ENCODE peak calls at places on chromosomes 4 and X, in eight cellular contexts. A, E, D, X, T, C, N and Y are unnamed samples.

GRCh38 chr4:100317032-100317864 is 127.0 kb upstream of the DDIT4L start:
- DNase-seq in X (no peak), E (no peak), N (no peak), C (no peak), A (no peak), T (no peak), D (no peak), Y (no peak)

GRCh38 chrX:107447642-107448041 is 1.8 kb upstream of the FRMPD3 start:
- DNase-seq in N (no peak), D (no peak), X (no peak), A (no peak), C (no peak), E (no peak), T (no peak), Y (no peak)

GRCh38 chrX:40521868-40522450 is 58.8 kb upstream of the ATP6AP2 start:
- DNase-seq in X (no peak), T (no peak), D (no peak), A (no peak), N (no peak), C (no peak), E (no peak), Y (no peak)

GRCh38 chrX:70423937-70424336 is 823 bp downstream of the GDPD2 start:
- DNase-seq in A (no peak), C (no peak), D (no peak), T (no peak), N (no peak), X (no peak), E (no peak), Y (no peak)

GRCh38 chrX:130171446-130172126 is at the start of gene RAB33A:
- DNase-seq in A (no peak), N (no peak), T (peak; percentile 35), D (no peak), X (peak; percentile 76), E (no peak), C (peak; percentile 13), Y (no peak)

GRCh38 chr4:146029147-146029546 is 90.5 kb upstream of the ZNF827 start:
- DNase-seq in D (no peak), E (peak; percentile 48), T (no peak), C (no peak), A (no peak), N (no peak), X (no peak), Y (no peak)

GRCh38 chrX:24899391-24899790 is 116.4 kb downstream of the ARX start:
- DNase-seq in T (no peak), C (no peak), N (no peak), X (no peak), A (no peak), E (no peak), D (no peak), Y (no peak)

GRCh38 chrX:39008554-39008953 is 207.3 kb downstream of the MID1IP1 start:
- DNase-seq in T (no peak), D (no peak), X (no peak), A (no peak), C (no peak), N (no peak), E (no peak), Y (no peak)

GRCh38 chr4:44988011-44988410 is 261.7 kb upstream of the GNPDA2 start:
- DNase-seq in X (no peak), N (no peak), D (no peak), E (no peak), A (no peak), C (no peak), T (no peak), Y (no peak)

GRCh38 chr4:152605641-152606304 is 69.9 kb upstream of the FBXW7 start:
- DNase-seq in C (no peak), X (peak; percentile 30), E (no peak), D (no peak), T (no peak), N (no peak), A (no peak), Y (no peak)

GRCh38 chr4:110550260-110550659 is 72.6 kb downstream of the PITX2 start:
- DNase-seq in A (no peak), X (no peak), C (no peak), N (no peak), E (no peak), D (no peak), T (no peak), Y (no peak)

GRCh38 chrX:11261260-11261659 is 32.0 kb upstream of the AMELX start:
- DNase-seq in D (no peak), C (no peak), T (no peak), E (no peak), N (no peak), A (no peak), X (no peak), Y (no peak)

GRCh38 chrX:63503541-63503940 is 152.4 kb upstream of the SPIN4 start:
- DNase-seq in A (peak; percentile 3), E (no peak), X (no peak), C (no peak), N (no peak), T (no peak), D (no peak), Y (no peak)

GRCh38 chrX:63511361-63511760 is 160.2 kb upstream of the SPIN4 start:
- DNase-seq in D (no peak), C (no peak), N (no peak), X (no peak), E (no peak), A (no peak), T (no peak), Y (no peak)

GRCh38 chrX:63508668-63509067 is 157.5 kb upstream of the SPIN4 start:
- DNase-seq in C (no peak), X (no peak), A (no peak), T (no peak), D (no peak), E (no peak), N (no peak), Y (no peak)

DNA sequence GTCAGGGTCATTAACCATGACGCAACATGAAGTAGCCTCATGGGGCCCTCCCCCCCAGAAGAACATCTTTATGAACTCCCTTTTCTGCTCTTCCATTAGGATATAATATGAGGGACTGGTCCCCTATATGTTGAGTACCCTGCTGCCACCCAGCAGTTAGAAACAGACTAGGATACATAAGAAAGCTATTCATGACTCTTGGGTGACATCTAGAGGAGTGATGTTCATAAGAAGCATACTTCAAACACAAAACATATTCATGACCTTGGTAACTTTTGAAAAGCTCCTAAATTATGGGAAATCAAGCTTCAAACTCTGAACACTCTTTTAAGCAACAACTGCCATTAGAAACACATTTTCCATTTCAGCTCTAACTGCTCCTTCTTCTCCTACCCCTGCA is 155.2 kb upstream of the SPIN4 start:
- DNase-seq in X (peak; percentile 7), D (no peak), N (no peak), T (no peak), C (no peak), A (peak; percentile 37), E (no peak), Y (no peak)
- TF ChIP-seq EP300 in X (no peak), D (no peak), N (no peak), T (no peak), C (no peak), A (no peak), E (no peak), Y (no peak)

GRCh38 chr4:89111833-89112563 is 665 bp downstream of the TIGD2 start:
- DNase-seq in D (no peak), X (peak; percentile 30), N (no peak), A (peak; percentile 69), T (no peak), E (no peak), C (peak; percentile 25), Y (no peak)
- H3K27ac ChIP-seq in D (peak overlapping the region; percentile 61), X (peak overlapping the region; percentile 65), N (peak overlapping the region; percentile 92), A (peak overlapping the region; percentile 99), T (peak overlapping the region; percentile 30), E (peak overlapping the region; percentile 47), C (peak overlapping the region; percentile 89), Y (peak overlapping the region; percentile 83)

GRCh38 chr4:147539959-147540358 is 59.1 kb downstream of the EDNRA start:
- DNase-seq in A (no peak), N (no peak), C (no peak), T (no peak), D (no peak), E (no peak), X (no peak), Y (no peak)

GRCh38 chr4:147542229-147542990 is 61.5 kb downstream of the EDNRA start:
- DNase-seq in X (no peak), D (no peak), E (no peak), A (no peak), C (no peak), T (no peak), N (no peak), Y (no peak)

GRCh38 chr4:147547314-147548056 is 66.6 kb downstream of the EDNRA start:
- DNase-seq in N (no peak), E (no peak), T (no peak), D (no peak), A (peak; percentile 10), X (no peak), C (no peak), Y (no peak)

GRCh38 chr4:147546341-147546740 is 65.4 kb downstream of the EDNRA start:
- DNase-seq in A (peak; percentile 57), T (no peak), X (no peak), N (no peak), D (no peak), C (no peak), E (no peak), Y (no peak)

DNA sequence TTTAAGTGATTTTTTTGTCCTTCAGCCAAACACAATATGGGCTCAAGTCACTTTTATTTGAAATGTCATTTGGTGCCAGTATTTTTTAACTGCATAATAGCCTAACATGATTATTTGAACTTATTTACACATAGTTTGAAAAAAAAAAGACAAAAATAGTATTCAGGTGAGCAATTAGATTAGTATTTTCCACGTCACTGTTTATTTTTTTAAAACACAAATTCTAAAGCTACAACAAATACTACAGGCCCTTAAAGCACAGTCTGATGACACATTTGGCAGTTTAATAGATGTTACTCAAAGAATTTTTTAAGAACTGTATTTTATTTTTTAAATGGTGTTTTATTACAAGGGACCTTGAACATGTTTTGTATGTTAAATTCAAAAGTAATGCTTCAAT is 62.1 kb downstream of the EDNRA start:
- DNase-seq in X (no peak), E (no peak), C (no peak), D (no peak), A (no peak), T (no peak), N (no peak), Y (no peak)
- TF ChIP-seq EP300 in X (no peak), E (no peak), C (no peak), D (no peak), A (no peak), T (no peak), N (no peak), Y (no peak)

DNA sequence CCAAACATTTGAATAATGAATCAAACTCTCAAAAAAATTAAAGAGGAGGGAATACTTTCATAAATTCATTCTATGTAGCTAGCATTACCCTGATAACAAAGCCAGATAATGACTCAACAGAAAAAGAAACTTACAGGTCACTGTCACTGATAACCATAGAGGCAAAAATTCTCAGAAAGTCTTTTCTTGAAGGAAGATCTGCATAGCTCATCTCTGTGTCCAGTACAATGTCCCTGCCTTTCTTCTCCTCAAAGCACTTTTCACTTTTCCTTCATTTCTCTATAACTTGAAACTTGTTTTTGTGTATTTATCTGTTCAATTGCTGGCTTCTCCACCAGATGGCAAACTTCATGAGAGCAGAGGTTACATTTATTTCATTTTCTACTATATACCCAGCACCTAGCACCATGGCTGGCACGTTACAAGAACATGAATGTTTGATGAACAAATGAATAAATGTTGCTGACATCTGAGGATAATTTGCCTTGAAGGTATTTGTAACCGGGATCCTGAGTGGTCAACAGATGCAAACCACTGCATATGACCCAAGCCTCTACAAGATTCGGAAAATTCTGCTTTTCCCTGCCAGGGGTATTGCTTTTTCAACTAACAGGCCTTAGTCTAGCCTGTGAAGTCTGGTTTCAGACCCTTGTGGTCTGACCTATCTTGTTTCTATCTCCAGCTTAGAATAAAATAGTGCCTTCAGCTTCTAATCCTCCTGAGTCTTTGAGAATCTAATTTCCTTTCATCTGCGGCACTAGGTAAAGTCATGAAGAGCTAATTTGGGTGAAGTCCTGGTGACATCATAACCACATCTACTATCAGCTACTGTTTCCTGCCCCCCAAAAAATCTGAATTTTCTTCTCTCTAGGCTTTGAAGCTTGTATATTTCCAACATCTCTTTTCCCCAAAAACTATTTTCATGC is 52.5 kb upstream of the ANTXR2 start:
- DNase-seq in C (peak; percentile 8), T (no peak), N (no peak), X (no peak), A (peak; percentile 13), E (no peak), D (peak; percentile 48), Y (no peak)
- H3K27ac ChIP-seq in C (no peak overlapping the region), T (no peak overlapping the region), N (peak overlapping the region; percentile 5), X (no peak overlapping the region), A (peak overlapping the region; percentile 18), E (no peak overlapping the region), D (no peak overlapping the region), Y (no peak overlapping the region)